ENCODE peak calls at places on chromosomes 5 and 9, in five cellular contexts. T, W, N, J and Q are unnamed samples.

GRCh38 chr5:143922718-143923117 is 110.8 kb downstream of the HMHB1 start:
- DNase-seq in T (peak), J (no peak), N (peak), W (no peak), Q (no peak)

GRCh38 chr9:131096490-131097258 is at the start of gene AIF1L:
- DNase-seq in T (peak), J (peak), N (peak), W (peak), Q (no peak)

GRCh38 chr9:16867571-16868311 is 2.7 kb downstream of the BNC2 start:
- DNase-seq in T (peak), N (peak), W (no peak), J (no peak), Q (no peak)

GRCh38 chr5:149036970-149037369 is 25.9 kb downstream of the SH3TC2 start:
- DNase-seq in W (no peak), J (no peak), T (no peak), N (no peak), Q (no peak)

GRCh38 chr9:132546148-132547051 is 36.0 kb upstream of the BARHL1 start:
- DNase-seq in N (peak), W (no peak), J (peak), T (peak), Q (no peak)

GRCh38 chr9:38620483-38621433 is at the start of gene ANKRD18A:
- DNase-seq in N (peak), J (peak), T (peak), W (peak), Q (peak)

GRCh38 chr9:136296434-136297015 is 7.4 kb downstream of the CCDC187 start:
- DNase-seq in W (no peak), J (no peak), T (no peak), N (no peak), Q (no peak)

GRCh38 chr5:151128817-151129216 is 28.8 kb downstream of the ANXA6 start:
- DNase-seq in J (no peak), N (no peak), W (no peak), T (no peak), Q (no peak)

GRCh38 chr5:137622850-137623249 is 113.0 kb downstream of the KLHL3 start:
- DNase-seq in T (peak), N (peak), J (peak), W (no peak), Q (no peak)

GRCh38 chr9:11915699-11916098 is 777.5 kb upstream of the TYRP1 start:
- DNase-seq in W (no peak), J (no peak), T (no peak), N (no peak), Q (no peak)

GRCh38 chr9:136363606-136364368 is at the start of gene DNLZ:
- DNase-seq in W (peak), J (peak), T (peak), N (peak), Q (peak)

GRCh38 chr9:132802121-132802795 is 75.8 kb downstream of the AK8 start:
- DNase-seq in N (no peak), J (no peak), T (no peak), W (no peak), Q (no peak)

GRCh38 chr5:174317261-174317894 is 271.9 kb downstream of the NSG2 start:
- DNase-seq in W (no peak), T (peak), N (peak), J (peak), Q (no peak)

GRCh38 chr5:9851458-9851857 is 221.3 kb upstream of the TAS2R1 start:
- DNase-seq in T (peak), J (no peak), N (peak), W (no peak), Q (no peak)

GRCh38 chr9:115847245-115847644 is 306.3 kb upstream of the PAPPA start:
- DNase-seq in W (no peak), T (peak), N (no peak), J (no peak), Q (no peak)

GRCh38 chr5:128596071-128596470 is 58.0 kb upstream of the FBN2 start:
- DNase-seq in W (no peak), J (no peak), T (peak), N (no peak), Q (no peak)

GRCh38 chr9:121225240-121225639 is 23.6 kb upstream of the RAB14 start:
- DNase-seq in T (no peak), J (no peak), W (no peak), N (no peak), Q (no peak)

GRCh38 chr5:33120671-33121070 is 320.1 kb upstream of the TARS1 start:
- DNase-seq in W (no peak), N (no peak), J (no peak), T (peak), Q (no peak)

GRCh38 chr5:90365328-90365727 is 44.2 kb downstream of the CETN3 start:
- DNase-seq in N (no peak), J (no peak), T (no peak), W (no peak), Q (no peak)

GRCh38 chr9:134634190-134634589 is 7.4 kb upstream of the COL5A1 start:
- DNase-seq in N (no peak), W (no peak), J (no peak), T (no peak), Q (no peak)

GRCh38 chr5:96733771-96734498 is 71.8 kb downstream of the CAST start:
- DNase-seq in W (no peak), N (no peak), T (no peak), J (no peak), Q (no peak)

GRCh38 chr5:7190727-7191126 is 205.2 kb upstream of the ADCY2 start:
- DNase-seq in T (no peak), W (no peak), J (no peak), N (no peak), Q (no peak)

GRCh38 chr5:74626386-74627222 is 13.9 kb downstream of the ENC1 start:
- DNase-seq in J (no peak), T (peak), W (no peak), N (no peak), Q (no peak)

GRCh38 chr9:127452481-127453092 is 1.3 kb downstream of the LRSAM1 start:
- DNase-seq in T (peak), N (peak), J (no peak), W (no peak), Q (no peak)

GRCh38 chr9:132791699-132792240 is 86.3 kb downstream of the AK8 start:
- DNase-seq in W (no peak), J (no peak), N (no peak), T (no peak), Q (no peak)

GRCh38 chr9:13707635-13708410 is 428.3 kb upstream of the MPDZ start:
- DNase-seq in N (no peak), T (no peak), J (no peak), W (no peak), Q (no peak)

GRCh38 chr9:72721086-72721485 is 199.7 kb downstream of the TMC1 start:
- DNase-seq in N (no peak), W (no peak), J (no peak), T (no peak), Q (no peak)

GRCh38 chr9:98342819-98343208 is 87.4 kb upstream of the TBC1D2 start:
- DNase-seq in T (no peak), W (no peak), J (no peak), N (no peak), Q (no peak)

GRCh38 chr5:179860301-179860700 is 1.7 kb upstream of the MRNIP start:
- DNase-seq in J (peak), W (no peak), N (no peak), T (no peak), Q (no peak)

GRCh38 chr9:118643118-118643517 is 726.1 kb downstream of the BRINP1 start:
- DNase-seq in N (peak), T (peak), W (no peak), J (no peak), Q (no peak)